ENCODE peak calls at places on chromosomes 12 and 14, in four cellular contexts. P, C, L and H are unnamed samples.
A peak's percentile ranks its signal among the peaks of the same experiment; 100 is the strongest.

GRCh38 chr12:75725505-75726120 is 214.2 kb upstream of the KRR1 start:
- DNase-seq in C (no peak), L (no peak), P (peak; percentile 83), H (no peak)

GRCh38 chr12:109084425-109084824 is 8.8 kb downstream of the ALKBH2 start:
- DNase-seq in C (no peak), L (no peak), P (no peak), H (peak; percentile 17)

GRCh38 chr12:56308714-56309113 is 7.1 kb downstream of the CNPY2 start:
- DNase-seq in P (no peak), C (no peak), L (no peak), H (no peak)

GRCh38 chr14:68711551-68712437 is 81.1 kb downstream of the ZFP36L1 start:
- DNase-seq in L (no peak), P (peak; percentile 44), C (no peak), H (no peak)

GRCh38 chr14:102044566-102044965 is 42.3 kb downstream of the HSP90AA1 start:
- DNase-seq in P (no peak), C (no peak), L (no peak), H (no peak)

GRCh38 chr14:24233538-24233866 is 773 bp downstream of the GMPR2 start:
- DNase-seq in P (no peak), L (no peak), C (no peak), H (no peak)

GRCh38 chr14:100882991-100883788 is 20.3 kb downstream of the RTL1 start:
- DNase-seq in L (no peak), C (no peak), P (no peak), H (no peak)

GRCh38 chr14:92382677-92383076 is 59.7 kb downstream of the SLC24A4 start:
- DNase-seq in C (no peak), P (peak; percentile 36), L (no peak), H (no peak)

GRCh38 chr12:62813031-62813829 is 121.7 kb downstream of the PPM1H start:
- DNase-seq in C (peak; percentile 46), L (peak; percentile 51), P (peak; percentile 72), H (no peak)

GRCh38 chr14:58807271-58807670 is 169.5 kb downstream of the DACT1 start:
- DNase-seq in C (no peak), L (no peak), P (no peak), H (no peak)

GRCh38 chr14:52003324-52003723 is 14.0 kb downstream of the RTRAF start:
- DNase-seq in P (no peak), C (no peak), L (no peak), H (no peak)

GRCh38 chr12:2891240-2892053 is 756 bp downstream of the TULP3 start:
- DNase-seq in C (peak; percentile 42), P (peak; percentile 43), L (peak; percentile 72), H (peak; percentile 87)

GRCh38 chr14:91858536-91859275 is 8.6 kb downstream of the TC2N start:
- DNase-seq in C (no peak), P (peak; percentile 48), L (no peak), H (no peak)

GRCh38 chr12:55946553-55946952 is 15.6 kb downstream of the DGKA start:
- DNase-seq in P (no peak), L (no peak), C (no peak), H (no peak)

GRCh38 chr14:94372021-94372605 is 16.3 kb downstream of the SERPINA1 start:
- DNase-seq in C (no peak), P (no peak), L (no peak), H (no peak)

GRCh38 chr12:66603981-66604380 is 74.9 kb downstream of the GRIP1 start:
- DNase-seq in P (no peak), C (no peak), L (no peak), H (no peak)

GRCh38 chr12:26629864-26630263 is 203.1 kb downstream of the ITPR2 start:
- DNase-seq in C (no peak), P (no peak), L (no peak), H (no peak)

GRCh38 chr12:115166698-115167315 is 482.8 kb upstream of the TBX3 start:
- DNase-seq in P (no peak), L (no peak), C (no peak), H (no peak)

GRCh38 chr12:53996188-53996885 is 3.6 kb upstream of the HOXC9 start:
- DNase-seq in P (no peak), L (no peak), C (no peak), H (no peak)

GRCh38 chr14:94696518-94696917 is 73.4 kb downstream of the GSC start:
- DNase-seq in C (no peak), P (no peak), L (no peak), H (no peak)

GRCh38 chr12:73226585-73226984 is 954.4 kb downstream of the TRHDE start:
- DNase-seq in C (no peak), P (no peak), L (no peak), H (no peak)

GRCh38 chr12:124386059-124386458 is 91.2 kb downstream of the RFLNA start:
- DNase-seq in C (no peak), P (no peak), L (no peak), H (no peak)

GRCh38 chr14:59208224-59208814 is 19.9 kb downstream of the DAAM1 start:
- DNase-seq in C (no peak), P (peak; percentile 29), L (no peak), H (no peak)

GRCh38 chr14:104593241-104593701 is 11.3 kb downstream of the TMEM179 start:
- DNase-seq in L (peak; percentile 5), P (no peak), C (no peak), H (no peak)

GRCh38 chr14:23575086-23575485 is 3.5 kb downstream of the JPH4 start:
- DNase-seq in C (no peak), L (no peak), P (no peak), H (no peak)

GRCh38 chr14:95516554-95517209 is at the start of gene SYNE3:
- DNase-seq in L (peak; percentile 84), C (no peak), P (peak; percentile 25), H (no peak)

GRCh38 chr12:17108877-17109520 is 503.0 kb upstream of the LMO3 start:
- DNase-seq in P (peak; percentile 38), C (no peak), L (no peak), H (no peak)

GRCh38 chr12:116495260-116495659 is 63.9 kb upstream of the MAP1LC3B2 start:
- DNase-seq in C (peak; percentile 34), L (no peak), P (peak; percentile 52), H (no peak)

GRCh38 chr12:33439587-33440011 is at the start of gene SYT10:
- DNase-seq in C (no peak), P (peak; percentile 26), L (no peak), H (no peak)

GRCh38 chr12:101019667-101020066 is 190.4 kb downstream of the SLC5A8 start:
- DNase-seq in L (no peak), C (no peak), P (peak; percentile 85), H (no peak)

GRCh38 chr12:118582863-118583262 is 206.5 kb downstream of the SUDS3 start:
- DNase-seq in P (peak; percentile 1), C (no peak), L (no peak), H (no peak)

GRCh38 chr12:45182511-45182910 is 33.4 kb upstream of the ANO6 start:
- DNase-seq in P (no peak), L (no peak), C (no peak), H (no peak)

GRCh38 chr12:45186762-45187161 is 29.1 kb upstream of the ANO6 start:
- DNase-seq in C (no peak), L (no peak), P (no peak), H (no peak)

GRCh38 chr12:45178771-45179170 is 37.1 kb upstream of the ANO6 start:
- DNase-seq in P (no peak), C (no peak), L (no peak), H (no peak)

GRCh38 chr12:45184145-45184958 is 31.5 kb upstream of the ANO6 start:
- DNase-seq in C (no peak), P (no peak), L (no peak), H (no peak)

DNA sequence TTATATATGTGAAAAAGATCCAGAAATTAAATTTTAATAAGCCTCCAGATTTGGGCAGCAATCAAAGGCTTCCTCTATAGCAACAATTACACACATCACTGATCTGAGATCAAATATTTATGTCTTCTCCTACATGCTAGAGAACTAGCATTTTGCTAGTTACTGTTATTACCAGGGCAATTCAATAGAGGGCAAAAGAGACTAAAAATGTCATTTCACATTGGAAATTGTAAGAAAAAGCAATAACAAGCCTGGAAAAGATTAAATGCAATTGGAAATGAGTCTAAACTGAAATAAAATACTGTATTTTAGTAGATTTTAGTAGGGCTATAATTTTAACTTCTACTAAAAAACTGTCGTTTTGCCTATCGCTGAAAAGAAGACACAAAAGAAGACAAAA is 32.6 kb upstream of the ANO6 start:
- DNase-seq in P (no peak), C (no peak), L (no peak), H (no peak)
- TF ChIP-seq CTCF in P (peak; percentile 25), C (no peak), L (no peak), H (peak; percentile 60)

DNA sequence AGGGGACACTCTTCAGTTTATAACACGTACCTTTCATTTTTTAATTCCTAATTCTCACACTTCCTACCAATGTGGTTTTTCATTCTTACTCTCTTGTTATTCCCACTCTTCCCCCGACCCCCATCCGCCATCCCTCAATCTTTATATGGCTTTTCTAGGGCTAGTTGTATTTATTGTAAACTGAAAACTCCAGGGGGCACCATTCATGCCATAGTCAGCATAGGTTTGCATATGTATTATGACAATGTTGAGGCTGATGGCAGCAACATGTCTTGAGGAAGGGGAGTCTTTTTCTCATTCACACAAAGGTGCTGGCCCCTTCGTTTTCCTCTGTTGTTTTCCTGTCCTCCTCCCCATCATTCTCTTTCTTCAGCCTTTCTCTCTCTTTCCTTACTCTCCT is 27.7 kb upstream of the LTA4H start:
- DNase-seq in C (no peak), L (no peak), P (peak; percentile 36), H (no peak)
- TF ChIP-seq CTCF in C (no peak), L (no peak), P (peak; percentile 12), H (peak; percentile 46)

GRCh38 chr12:126926023-126926600 is 1340.9 kb upstream of the TMEM132C start:
- DNase-seq in P (peak; percentile 3), C (no peak), L (no peak), H (no peak)
- TF ChIP-seq CTCF in P (peak; percentile 4), C (no peak), L (no peak), H (no peak)

GRCh38 chr14:20486700-20487401 is 17.6 kb downstream of the PNP start:
- DNase-seq in P (no peak), L (no peak), C (no peak), H (no peak)

GRCh38 chr14:20489093-20489994 is 16.0 kb upstream of the RNASE10 start:
- DNase-seq in P (peak; percentile 79), C (no peak), L (no peak), H (no peak)

GRCh38 chr14:20485900-20486299 is 16.7 kb downstream of the PNP start:
- DNase-seq in L (no peak), P (no peak), C (no peak), H (no peak)

GRCh38 chr14:20490563-20490962 is 14.8 kb upstream of the RNASE10 start:
- DNase-seq in C (no peak), L (no peak), P (no peak), H (no peak)

GRCh38 chr14:20487402-20487742 is 18.0 kb upstream of the RNASE10 start:
- DNase-seq in L (no peak), P (peak; percentile 13), C (no peak), H (no peak)
- TF ChIP-seq CTCF in L (no peak), P (peak; percentile 27), C (no peak), H (no peak)